ENCODE peak calls at places on chromosomes 4 and X, in six cellular contexts. J, N, D, Z, P and W are unnamed samples.

GRCh38 chr4:101000496-101000895 is 346.8 kb downstream of the PPP3CA start:
- DNase-seq in J (no peak), N (no peak), D (no peak), Z (no peak), P (no peak), W (no peak)

GRCh38 chrX:72020204-72020603 is 109.6 kb downstream of the NHSL2 start:
- DNase-seq in J (no peak), N (no peak), D (no peak), Z (no peak), P (no peak), W (no peak)

GRCh38 chr4:28565434-28565833 is 1704.8 kb downstream of the STIM2 start:
- DNase-seq in J (no peak), N (no peak), D (no peak), Z (no peak), P (no peak), W (no peak)

GRCh38 chr4:130395871-130396270 is 1299.9 kb downstream of the C4orf33 start:
- DNase-seq in J (no peak), N (no peak), D (peak), Z (no peak), P (no peak), W (no peak)

GRCh38 chr4:69025191-69025998 is 70.9 kb upstream of the UGT2B7 start:
- DNase-seq in J (peak), N (no peak), D (no peak), Z (no peak), P (no peak), W (peak)

GRCh38 chr4:98092833-98093439 is 50.3 kb downstream of the STPG2 start:
- DNase-seq in J (no peak), N (no peak), D (peak), Z (no peak), P (no peak), W (no peak)

GRCh38 chrX:50000937-50001542 is 78.6 kb downstream of the CLCN5 start:
- DNase-seq in J (no peak), N (no peak), D (no peak), Z (no peak), P (no peak), W (no peak)

GRCh38 chr4:102533916-102534315 is 32.8 kb downstream of the NFKB1 start:
- DNase-seq in J (no peak), N (no peak), D (no peak), Z (no peak), P (no peak), W (no peak)

GRCh38 chr4:92406488-92406887 is 102.7 kb downstream of the GRID2 start:
- DNase-seq in J (no peak), N (no peak), D (no peak), Z (no peak), P (no peak), W (no peak)

GRCh38 chrX:134801267-134801666 is 143.0 kb upstream of the PLAC1 start:
- DNase-seq in J (no peak), N (peak), D (peak), Z (no peak), P (no peak), W (no peak)

GRCh38 chr4:87589531-87589930 is 18.8 kb upstream of the DSPP start:
- DNase-seq in J (no peak), N (no peak), D (peak), Z (no peak), P (no peak), W (no peak)

GRCh38 chrX:22164770-22165388 is 107.8 kb upstream of the CBLL2 start:
- DNase-seq in J (no peak), N (no peak), D (peak), Z (no peak), P (no peak), W (no peak)

GRCh38 chr4:17968721-17969120 is 52.8 kb downstream of the LCORL start:
- DNase-seq in J (no peak), N (no peak), D (no peak), Z (no peak), P (no peak), W (no peak)

GRCh38 chr4:4599886-4600285 is 58.0 kb upstream of the STX18 start:
- DNase-seq in J (no peak), N (no peak), D (no peak), Z (no peak), P (no peak), W (no peak)

GRCh38 chrX:131827935-131828334 is 195.2 kb upstream of the STK26 start:
- DNase-seq in J (no peak), N (peak), D (no peak), Z (no peak), P (peak), W (peak)

GRCh38 chrX:17643528-17643927 is 93.8 kb upstream of the SCML1 start:
- DNase-seq in J (no peak), N (no peak), D (no peak), Z (no peak), P (no peak), W (no peak)

GRCh38 chr4:23298371-23298770 is 591.5 kb downstream of the PPARGC1A start:
- DNase-seq in J (no peak), N (no peak), D (no peak), Z (no peak), P (no peak), W (no peak)

GRCh38 chr4:87108142-87108546 is 112.3 kb downstream of the KLHL8 start:
- DNase-seq in J (no peak), N (no peak), D (peak), Z (peak), P (no peak), W (no peak)

GRCh38 chr4:66855956-66856355 is 689.3 kb downstream of the CENPC start:
- DNase-seq in J (no peak), N (no peak), D (no peak), Z (no peak), P (no peak), W (no peak)

GRCh38 chr4:183504930-183505555 is at the start of gene ING2:
- DNase-seq in J (no peak), N (peak), D (no peak), Z (peak), P (no peak), W (no peak)

GRCh38 chr4:7187297-7187592 is 5.1 kb upstream of the SORCS2 start:
- DNase-seq in J (no peak), N (no peak), D (no peak), Z (no peak), P (no peak), W (no peak)

GRCh38 chrX:96752776-96753175 is 68.1 kb downstream of the DIAPH2 start:
- DNase-seq in J (no peak), N (no peak), D (no peak), Z (no peak), P (no peak), W (no peak)

GRCh38 chrX:130339408-130340222 is at the start of gene SLC25A14:
- DNase-seq in J (peak), N (peak), D (peak), Z (peak), P (peak), W (peak)

GRCh38 chrX:135625995-135626394 is 87.4 kb upstream of the CT45A1 start:
- DNase-seq in J (no peak), N (peak), D (no peak), Z (no peak), P (no peak), W (no peak)

GRCh38 chrX:57565198-57565597 is 26.6 kb upstream of the ZXDB start:
- DNase-seq in J (no peak), N (no peak), D (no peak), Z (no peak), P (no peak), W (no peak)

GRCh38 chr4:15004701-15005301 is 2.5 kb downstream of the CPEB2 start:
- DNase-seq in J (no peak), N (peak), D (peak), Z (no peak), P (no peak), W (peak)

GRCh38 chrX:93874554-93874953 is 200.5 kb downstream of the FAM133A start:
- DNase-seq in J (no peak), N (peak), D (no peak), Z (no peak), P (no peak), W (peak)

GRCh38 chrX:65667503-65668355 is at the start of gene MSN:
- DNase-seq in J (no peak), N (peak), D (peak), Z (peak), P (no peak), W (peak)

GRCh38 chrX:153648358-153649177 is 1.6 kb downstream of the DUSP9 start:
- DNase-seq in J (no peak), N (no peak), D (no peak), Z (no peak), P (no peak), W (no peak)

GRCh38 chr4:128449251-128449650 is 161.6 kb upstream of the PGRMC2 start:
- DNase-seq in J (no peak), N (no peak), D (no peak), Z (no peak), P (no peak), W (no peak)

GRCh38 chr4:3791910-3792542 is 25.8 kb downstream of the ADRA2C start:
- DNase-seq in J (peak), N (peak), D (peak), Z (no peak), P (no peak), W (peak)

GRCh38 chrX:154135458-154136229 is 8.4 kb upstream of the OPN1LW start:
- DNase-seq in J (no peak), N (no peak), D (no peak), Z (no peak), P (no peak), W (no peak)

GRCh38 chr4:123351713-123352112 is 44.9 kb upstream of the SPRY1 start:
- DNase-seq in J (no peak), N (no peak), D (no peak), Z (no peak), P (no peak), W (no peak)

GRCh38 chrX:70755850-70756249 is 152.7 kb downstream of the TEX11 start:
- DNase-seq in J (peak), N (no peak), D (no peak), Z (no peak), P (no peak), W (peak)

GRCh38 chrX:146264763-146265375 is 447.2 kb downstream of the SLITRK2 start:
- DNase-seq in J (no peak), N (no peak), D (no peak), Z (no peak), P (no peak), W (no peak)

GRCh38 chr4:40243390-40243948 is 46.6 kb downstream of the RHOH start:
- DNase-seq in J (no peak), N (no peak), D (no peak), Z (no peak), P (no peak), W (no peak)

GRCh38 chrX:16213970-16214369 is 46.7 kb downstream of the MAGEB17 start:
- DNase-seq in J (no peak), N (no peak), D (no peak), Z (no peak), P (no peak), W (no peak)

GRCh38 chrX:16215660-16216059 is 48.4 kb downstream of the MAGEB17 start:
- DNase-seq in J (no peak), N (no peak), D (no peak), Z (no peak), P (no peak), W (no peak)

GRCh38 chrX:16208601-16209000 is 41.3 kb downstream of the MAGEB17 start:
- DNase-seq in J (no peak), N (no peak), D (no peak), Z (no peak), P (no peak), W (no peak)

GRCh38 chrX:16212024-16212423 is 44.7 kb downstream of the MAGEB17 start:
- DNase-seq in J (no peak), N (no peak), D (peak), Z (no peak), P (no peak), W (no peak)

DNA sequence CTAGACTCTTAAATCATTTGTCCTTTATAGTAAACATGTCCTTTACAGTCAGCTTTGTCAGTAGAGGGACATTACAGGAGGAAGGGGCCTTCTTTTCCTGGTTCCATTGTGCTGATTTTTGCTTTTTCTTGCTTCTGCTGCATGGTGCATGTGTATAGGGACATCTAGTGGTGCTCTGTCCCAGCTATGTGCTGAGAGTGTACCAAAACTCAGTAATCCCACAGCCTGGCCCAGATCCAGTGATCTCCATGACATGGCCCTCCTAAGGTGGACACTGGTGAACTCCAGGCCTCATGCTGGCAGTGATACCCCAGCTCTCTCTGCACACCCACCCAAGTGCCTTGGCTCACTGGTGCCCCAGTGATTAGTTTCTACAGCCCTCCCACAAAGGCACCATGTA is 45.2 kb downstream of the MAGEB17 start:
- DNase-seq in J (no peak), N (no peak), D (peak), Z (no peak), P (no peak), W (no peak)
- TF ChIP-seq USF2 in J (no peak), N (no peak), D (no peak), Z (no peak), P (no peak), W (no peak)

GRCh38 chrX:67610282-67610681 is 66.5 kb downstream of the AR start:
- DNase-seq in J (no peak), N (no peak), D (no peak), Z (no peak), P (no peak), W (no peak)

GRCh38 chrX:67601771-67602170 is 58.0 kb downstream of the AR start:
- DNase-seq in J (no peak), N (no peak), D (no peak), Z (no peak), P (no peak), W (no peak)

GRCh38 chrX:67607436-67607835 is 63.6 kb downstream of the AR start:
- DNase-seq in J (no peak), N (no peak), D (peak), Z (no peak), P (no peak), W (no peak)

GRCh38 chrX:67599532-67599931 is 55.7 kb downstream of the AR start:
- DNase-seq in J (no peak), N (no peak), D (no peak), Z (no peak), P (no peak), W (no peak)

GRCh38 chrX:67604979-67605703 is 61.3 kb downstream of the AR start:
- DNase-seq in J (no peak), N (no peak), D (peak), Z (no peak), P (no peak), W (no peak)
- TF ChIP-seq USF2 in J (no peak), N (no peak), D (no peak), Z (no peak), P (no peak), W (no peak)

GRCh38 chr4:74660866-74661265 is 133.5 kb downstream of the BTC start:
- DNase-seq in J (no peak), N (no peak), D (no peak), Z (no peak), P (no peak), W (no peak)
- TF ChIP-seq USF2 in J (no peak), N (no peak), D (no peak), Z (no peak), P (no peak), W (no peak)

DNA sequence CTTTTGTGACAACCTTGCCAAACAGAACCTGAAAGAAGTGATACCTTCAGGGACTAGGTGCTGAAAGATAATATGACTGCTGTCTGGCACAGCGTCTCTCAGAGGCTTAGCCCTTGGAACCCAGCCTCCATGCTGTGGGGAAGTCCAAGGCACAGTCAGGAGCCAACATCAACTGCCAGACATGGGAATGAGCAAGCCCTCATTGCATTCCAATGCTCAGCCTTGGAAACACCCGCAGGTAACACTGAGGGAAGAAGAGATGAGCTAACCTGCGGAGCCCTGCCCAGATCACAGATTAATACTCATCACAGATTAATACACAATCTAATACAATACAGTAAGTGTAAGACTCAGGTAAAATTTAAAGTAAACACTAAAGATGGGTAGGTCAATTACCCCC is 31.5 kb downstream of the LDB2 start:
- DNase-seq in J (no peak), N (no peak), D (no peak), Z (no peak), P (no peak), W (no peak)
- TF ChIP-seq USF2 in J (no peak), N (no peak), D (no peak), Z (no peak), P (no peak), W (no peak)

GRCh38 chr4:122331195-122331594 is 47.6 kb upstream of the ADAD1 start:
- DNase-seq in J (no peak), N (no peak), D (no peak), Z (no peak), P (no peak), W (no peak)

GRCh38 chr4:122328893-122329292 is 49.9 kb upstream of the ADAD1 start:
- DNase-seq in J (no peak), N (no peak), D (no peak), Z (no peak), P (no peak), W (no peak)

GRCh38 chr4:122326908-122327307 is 51.9 kb upstream of the ADAD1 start:
- DNase-seq in J (no peak), N (no peak), D (no peak), Z (no peak), P (no peak), W (no peak)

GRCh38 chr4:122334828-122335227 is 44.0 kb upstream of the ADAD1 start:
- DNase-seq in J (no peak), N (no peak), D (no peak), Z (no peak), P (no peak), W (no peak)

GRCh38 chr4:122329876-122330595 is 48.8 kb upstream of the ADAD1 start:
- DNase-seq in J (no peak), N (no peak), D (peak), Z (no peak), P (no peak), W (no peak)
- TF ChIP-seq USF2 in J (no peak), N (no peak), D (no peak), Z (no peak), P (no peak), W (no peak)

GRCh38 chr4:171876636-171877035 is 63.4 kb downstream of the GALNTL6 start:
- DNase-seq in J (no peak), N (no peak), D (no peak), Z (no peak), P (no peak), W (no peak)

GRCh38 chr4:171880136-171880535 is 66.9 kb downstream of the GALNTL6 start:
- DNase-seq in J (no peak), N (no peak), D (peak), Z (peak), P (no peak), W (no peak)

DNA sequence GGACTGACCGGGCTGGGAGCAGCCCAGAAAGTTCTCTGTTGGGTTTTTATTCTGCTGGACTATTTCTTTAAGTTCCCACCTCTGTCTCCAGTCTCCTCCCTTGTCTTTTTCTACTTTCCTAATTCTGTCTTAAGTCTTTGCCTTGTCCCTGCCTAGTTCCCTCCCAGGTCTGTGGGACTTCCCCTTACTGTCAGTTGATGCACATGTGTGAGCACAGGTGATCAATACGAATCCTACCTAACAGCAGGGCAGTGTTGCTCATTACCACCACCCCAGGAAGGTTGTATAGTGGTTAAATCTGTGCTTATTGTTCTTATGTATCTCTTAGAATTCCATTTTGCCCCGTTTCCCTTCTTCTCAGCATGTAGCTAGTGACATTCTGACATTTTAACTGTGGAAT is 62.1 kb downstream of the GALNTL6 start:
- DNase-seq in J (no peak), N (no peak), D (no peak), Z (no peak), P (no peak), W (no peak)
- TF ChIP-seq USF2 in J (no peak), N (no peak), D (no peak), Z (no peak), P (no peak), W (no peak)

GRCh38 chr4:145828802-145829485 is 109.7 kb downstream of the ZNF827 start:
- DNase-seq in J (no peak), N (no peak), D (no peak), Z (no peak), P (no peak), W (no peak)
- TF ChIP-seq USF2 in J (no peak), N (no peak), D (no peak), Z (no peak), P (no peak), W (no peak)

DNA sequence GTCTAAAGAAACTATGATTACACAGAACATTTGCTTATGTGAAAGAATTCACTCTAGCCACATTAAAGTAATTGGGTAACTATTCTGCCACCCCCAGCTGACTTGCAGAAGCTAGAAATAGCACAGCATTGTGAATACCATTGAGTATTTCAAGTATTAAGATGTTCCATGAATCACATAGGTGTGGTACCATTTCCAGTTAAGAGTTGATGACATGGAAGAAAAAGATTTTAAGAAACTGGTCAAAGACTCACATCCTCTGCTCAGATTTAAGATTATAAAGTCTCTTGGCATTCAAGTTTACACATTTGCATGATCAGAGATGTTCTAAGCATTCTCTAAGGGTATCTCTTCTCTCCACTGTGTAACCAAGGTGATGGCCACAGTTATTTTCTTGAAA is 287.5 kb downstream of the CAMK2D start:
- DNase-seq in J (no peak), N (no peak), D (peak), Z (no peak), P (no peak), W (no peak)
- TF ChIP-seq USF2 in J (no peak), N (no peak), D (no peak), Z (no peak), P (no peak), W (no peak)

GRCh38 chrX:40922307-40922706 is 162.9 kb upstream of the USP9X start:
- DNase-seq in J (no peak), N (peak), D (peak), Z (no peak), P (no peak), W (peak)
- TF ChIP-seq USF2 in J (no peak), N (no peak), D (no peak), Z (no peak), P (no peak), W (no peak)

GRCh38 chr4:168472920-168473319 is 7.4 kb downstream of the DDX60L start:
- DNase-seq in J (no peak), N (no peak), D (no peak), Z (no peak), P (no peak), W (no peak)

GRCh38 chr4:168475745-168476144 is 4.5 kb downstream of the DDX60L start:
- DNase-seq in J (no peak), N (no peak), D (no peak), Z (no peak), P (no peak), W (peak)

GRCh38 chr4:168478868-168479267 is 1.4 kb downstream of the DDX60L start:
- DNase-seq in J (no peak), N (no peak), D (no peak), Z (no peak), P (no peak), W (no peak)

GRCh38 chr4:168474660-168475320 is 5.5 kb downstream of the DDX60L start:
- DNase-seq in J (no peak), N (no peak), D (no peak), Z (no peak), P (no peak), W (no peak)
- TF ChIP-seq USF2 in J (no peak), N (no peak), D (no peak), Z (no peak), P (no peak), W (no peak)